ENCODE peak calls at places on chromosomes 4 and X, in six cellular contexts. N, X, I, B, R and L are unnamed samples.

GRCh38 chrX:123603516-123603915 is 129.3 kb downstream of the THOC2 start:
- DNase-seq in N (no peak), X (no peak), I (no peak), B (no peak), R (no peak), L (no peak)

GRCh38 chrX:16822723-16823122 is 36.5 kb downstream of the TXLNG start:
- DNase-seq in N (no peak), X (no peak), I (no peak), B (no peak), R (no peak), L (no peak)

GRCh38 chrX:107978707-107979307 is 3.4 kb downstream of the TEX13B start:
- DNase-seq in N (no peak), X (peak), I (no peak), B (peak), R (peak), L (no peak)

GRCh38 chrX:18598413-18598812 is 73.5 kb downstream of the RS1 start:
- DNase-seq in N (no peak), X (no peak), I (no peak), B (no peak), R (no peak), L (no peak)

GRCh38 chr4:184921456-184921855 is 95.7 kb upstream of the ACSL1 start:
- DNase-seq in N (no peak), X (no peak), I (no peak), B (no peak), R (no peak), L (no peak)

GRCh38 chr4:81913427-81913878 is 441.7 kb upstream of the RASGEF1B start:
- DNase-seq in N (no peak), X (peak), I (peak), B (peak), R (peak), L (peak)

GRCh38 chr4:4734425-4734824 is 125.0 kb upstream of the MSX1 start:
- DNase-seq in N (no peak), X (no peak), I (no peak), B (no peak), R (no peak), L (no peak)

GRCh38 chr4:114077610-114078009 is 98.2 kb upstream of the ARSJ start:
- DNase-seq in N (no peak), X (no peak), I (no peak), B (peak), R (no peak), L (no peak)

GRCh38 chrX:31449975-31450374 is 378.1 kb upstream of the FTHL17 start:
- DNase-seq in N (no peak), X (no peak), I (no peak), B (no peak), R (no peak), L (no peak)

GRCh38 chrX:18617351-18617750 is 54.6 kb downstream of the RS1 start:
- DNase-seq in N (no peak), X (peak), I (no peak), B (peak), R (no peak), L (peak)

GRCh38 chr4:57083107-57083506 is 27.1 kb downstream of the IGFBP7 start:
- DNase-seq in N (no peak), X (no peak), I (no peak), B (no peak), R (no peak), L (no peak)

DNA sequence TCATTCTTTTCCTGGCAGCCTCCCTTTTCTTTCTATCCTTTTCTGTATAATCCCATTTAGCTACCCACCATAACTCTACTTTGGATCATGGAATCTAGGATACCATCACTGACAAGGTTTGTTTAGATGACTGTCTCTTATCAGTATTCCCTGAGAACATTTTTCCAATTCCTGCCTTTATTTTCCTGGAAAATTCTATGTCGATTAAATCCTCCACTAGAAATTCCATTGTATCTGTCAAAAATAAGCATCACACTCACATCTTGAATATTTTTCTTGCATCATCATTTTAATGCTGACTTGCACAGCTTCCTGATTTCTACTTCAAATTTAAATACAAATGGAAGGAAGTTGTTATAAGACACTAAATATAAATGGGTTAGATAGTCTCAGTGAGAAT is 20.2 kb downstream of the TRIM2 start:
- DNase-seq in N (no peak), X (no peak), I (no peak), B (no peak), R (no peak), L (no peak)
- H3K4me3 ChIP-seq in N (no peak), X (no peak), I (no peak), B (peak), R (no peak), L (no peak)

GRCh38 chr4:137425281-137425680 is 107.0 kb downstream of the PCDH18 start:
- DNase-seq in N (no peak), X (no peak), I (no peak), B (no peak), R (no peak), L (no peak)

GRCh38 chr4:137427411-137427810 is 104.9 kb downstream of the PCDH18 start:
- DNase-seq in N (no peak), X (no peak), I (no peak), B (no peak), R (no peak), L (no peak)

GRCh38 chr4:137432431-137432830 is 99.9 kb downstream of the PCDH18 start:
- DNase-seq in N (no peak), X (no peak), I (no peak), B (no peak), R (no peak), L (no peak)

DNA sequence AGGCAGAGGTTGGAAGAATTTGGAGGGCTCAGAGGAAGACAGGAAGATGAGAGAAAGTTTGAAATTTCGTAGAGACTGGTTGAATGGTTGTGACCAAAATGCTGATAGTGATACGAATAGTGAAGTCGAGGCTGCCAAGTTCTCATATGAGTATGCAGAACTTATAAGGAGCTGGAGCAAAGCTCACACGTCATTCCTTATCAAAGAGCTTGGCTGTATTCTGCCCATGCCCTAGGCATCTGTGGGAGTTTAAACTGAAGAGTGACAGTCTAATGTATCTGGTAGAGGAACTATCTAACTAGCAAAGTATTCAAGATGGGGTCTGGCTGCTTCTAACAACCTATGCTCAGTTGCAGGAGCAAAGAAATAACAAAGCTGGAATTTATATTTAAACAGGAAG is 102.1 kb downstream of the PCDH18 start:
- DNase-seq in N (no peak), X (no peak), I (no peak), B (no peak), R (no peak), L (no peak)
- TF ChIP-seq YY1 in N (no peak), X (no peak), I (no peak), B (no peak), R (no peak), L (no peak)

GRCh38 chr4:116303736-116304188 is 781.6 kb downstream of the TRAM1L1 start:
- DNase-seq in N (no peak), X (no peak), I (no peak), B (no peak), R (no peak), L (no peak)
- TF ChIP-seq ZNF274 in N (no peak), X (no peak), I (no peak), B (no peak), R (no peak), L (no peak)

GRCh38 chrX:115941388-115941787 is 229.2 kb upstream of the AGTR2 start:
- DNase-seq in N (no peak), X (no peak), I (no peak), B (no peak), R (no peak), L (no peak)

GRCh38 chrX:115939636-115940160 is 230.8 kb upstream of the AGTR2 start:
- DNase-seq in N (no peak), X (no peak), I (no peak), B (no peak), R (no peak), L (no peak)

GRCh38 chrX:115940888-115941332 is 229.6 kb upstream of the AGTR2 start:
- DNase-seq in N (peak), X (peak), I (peak), B (no peak), R (peak), L (peak)

GRCh38 chrX:115939070-115939469 is 231.5 kb upstream of the AGTR2 start:
- DNase-seq in N (peak), X (no peak), I (no peak), B (no peak), R (no peak), L (no peak)

GRCh38 chrX:115940348-115940747 is 230.2 kb upstream of the AGTR2 start:
- DNase-seq in N (no peak), X (no peak), I (no peak), B (no peak), R (no peak), L (no peak)
- H3K4me3 ChIP-seq in N (no peak), X (no peak), I (no peak), B (no peak), R (no peak), L (no peak)

DNA sequence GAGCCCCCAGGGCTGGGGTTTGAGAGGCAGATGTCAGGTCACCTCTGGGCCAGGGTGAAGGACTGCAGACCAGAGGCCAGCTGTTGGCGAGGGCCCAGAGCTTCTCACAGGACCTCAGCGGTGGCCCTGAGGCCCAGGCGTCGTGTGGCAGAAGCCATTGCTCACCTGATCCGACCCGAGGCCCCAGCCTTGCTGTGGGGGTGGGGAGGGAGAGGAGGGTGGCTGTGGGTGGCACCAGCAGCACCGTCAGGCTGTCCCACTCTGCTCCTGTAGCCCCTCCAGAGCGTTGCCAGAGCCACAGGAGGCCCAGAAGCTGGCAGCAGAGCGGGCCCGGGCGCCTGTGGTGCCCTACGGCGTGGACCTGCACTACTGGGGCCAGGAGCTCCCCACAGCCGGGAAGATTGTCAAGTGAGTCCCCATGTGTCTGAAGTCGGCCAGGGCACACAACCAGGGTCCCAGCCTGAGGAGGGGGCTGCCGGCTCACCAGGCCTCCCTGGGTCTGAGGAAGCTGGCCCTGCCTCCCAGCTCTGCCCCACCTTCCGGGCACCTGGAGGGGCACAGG is 28.8 kb downstream of the UVSSA start:
- DNase-seq in N (no peak), X (no peak), I (no peak), B (no peak), R (no peak), L (no peak)
- TF ChIP-seq YY1 in N (no peak), X (no peak), I (no peak), B (no peak), R (no peak), L (no peak)